ENCODE peak calls at places on chromosomes 7 and 10, in ten cellular contexts. One of them, this sample, is unnamed.

GRCh38 chr10:132403511-132404168 is 6.6 kb downstream of the PWWP2B start:
- DNase-seq in SJSA1: no peak
- DNase-seq in ureter: no peak
- DNase-seq in AG09309: no peak
- DNase-seq in fibroblast of pulmonary artery: no peak
- DNase-seq in Ammon's horn: no peak
- DNase-seq in activated gamma-delta T cell treated with anti-CD3 and anti-CD28 coated beads, Interleukin-2, amount 50 U/mL, for 16 hours: no peak
- DNase-seq in Karpas-422: no peak
- DNase-seq in EL: no peak
- DNase-seq in activated T-helper 1 cell treated with anti-CD3 and anti-CD28 coated beads, Interleukin-12 subunit alpha, Interleukin-12 subunit beta, Interleukin-2, Interleukin-4 antibody, amounts not matched to agents 30 ng/mL and 10 ng/mL and 1 ng/mL, durations not matched to agents 14 hours and 24 hours and 36 hours: no peak
- DNase-seq in this sample: no peak

GRCh38 chr10:103896225-103896624 is 21.8 kb downstream of the STN1 start:
- DNase-seq in SJSA1: peak; percentile 61
- DNase-seq in ureter: no peak
- DNase-seq in AG09309: no peak
- DNase-seq in fibroblast of pulmonary artery: peak; percentile 21
- DNase-seq in Ammon's horn: no peak
- DNase-seq in activated gamma-delta T cell treated with anti-CD3 and anti-CD28 coated beads, Interleukin-2, amount 50 U/mL, for 16 hours: no peak
- DNase-seq in Karpas-422: no peak
- DNase-seq in EL: peak; percentile 23
- DNase-seq in activated T-helper 1 cell treated with anti-CD3 and anti-CD28 coated beads, Interleukin-12 subunit alpha, Interleukin-12 subunit beta, Interleukin-2, Interleukin-4 antibody, amounts not matched to agents 30 ng/mL and 10 ng/mL and 1 ng/mL, durations not matched to agents 14 hours and 24 hours and 36 hours: no peak
- DNase-seq in this sample: no peak

GRCh38 chr10:114684822-114685209 is 26.7 kb upstream of the ABLIM1 start:
- DNase-seq in SJSA1: peak; percentile 69
- DNase-seq in ureter: no peak
- DNase-seq in AG09309: no peak
- DNase-seq in fibroblast of pulmonary artery: peak; percentile 75
- DNase-seq in Ammon's horn: no peak
- DNase-seq in activated gamma-delta T cell treated with anti-CD3 and anti-CD28 coated beads, Interleukin-2, amount 50 U/mL, for 16 hours: no peak
- DNase-seq in Karpas-422: no peak
- DNase-seq in EL: peak; percentile 82
- DNase-seq in activated T-helper 1 cell treated with anti-CD3 and anti-CD28 coated beads, Interleukin-12 subunit alpha, Interleukin-12 subunit beta, Interleukin-2, Interleukin-4 antibody, amounts not matched to agents 30 ng/mL and 10 ng/mL and 1 ng/mL, durations not matched to agents 14 hours and 24 hours and 36 hours: no peak
- DNase-seq in this sample: no peak

GRCh38 chr10:22816298-22816653 is 101.9 kb upstream of the PIP4K2A start:
- DNase-seq in SJSA1: peak; percentile 91
- DNase-seq in ureter: no peak
- DNase-seq in AG09309: peak; percentile 80
- DNase-seq in fibroblast of pulmonary artery: peak; percentile 89
- DNase-seq in Ammon's horn: no peak
- DNase-seq in activated gamma-delta T cell treated with anti-CD3 and anti-CD28 coated beads, Interleukin-2, amount 50 U/mL, for 16 hours: peak; percentile 0
- DNase-seq in Karpas-422: no peak
- DNase-seq in EL: peak; percentile 95
- DNase-seq in activated T-helper 1 cell treated with anti-CD3 and anti-CD28 coated beads, Interleukin-12 subunit alpha, Interleukin-12 subunit beta, Interleukin-2, Interleukin-4 antibody, amounts not matched to agents 30 ng/mL and 10 ng/mL and 1 ng/mL, durations not matched to agents 14 hours and 24 hours and 36 hours: no peak
- DNase-seq in this sample: no peak

GRCh38 chr7:143002106-143002505 is 24.8 kb downstream of the OR9A2 start:
- DNase-seq in SJSA1: no peak
- DNase-seq in ureter: no peak
- DNase-seq in AG09309: no peak
- DNase-seq in fibroblast of pulmonary artery: peak; percentile 48
- DNase-seq in Ammon's horn: no peak
- DNase-seq in activated gamma-delta T cell treated with anti-CD3 and anti-CD28 coated beads, Interleukin-2, amount 50 U/mL, for 16 hours: no peak
- DNase-seq in Karpas-422: peak; percentile 69
- DNase-seq in EL: peak; percentile 15
- DNase-seq in activated T-helper 1 cell treated with anti-CD3 and anti-CD28 coated beads, Interleukin-12 subunit alpha, Interleukin-12 subunit beta, Interleukin-2, Interleukin-4 antibody, amounts not matched to agents 30 ng/mL and 10 ng/mL and 1 ng/mL, durations not matched to agents 14 hours and 24 hours and 36 hours: no peak
- DNase-seq in this sample: peak; percentile 29

GRCh38 chr10:7696545-7696944 is 6.6 kb upstream of the ITIH2 start:
- DNase-seq in SJSA1: no peak
- DNase-seq in ureter: no peak
- DNase-seq in AG09309: no peak
- DNase-seq in fibroblast of pulmonary artery: peak; percentile 18
- DNase-seq in Ammon's horn: peak; percentile 25
- DNase-seq in activated gamma-delta T cell treated with anti-CD3 and anti-CD28 coated beads, Interleukin-2, amount 50 U/mL, for 16 hours: no peak
- DNase-seq in Karpas-422: no peak
- DNase-seq in EL: peak; percentile 6
- DNase-seq in activated T-helper 1 cell treated with anti-CD3 and anti-CD28 coated beads, Interleukin-12 subunit alpha, Interleukin-12 subunit beta, Interleukin-2, Interleukin-4 antibody, amounts not matched to agents 30 ng/mL and 10 ng/mL and 1 ng/mL, durations not matched to agents 14 hours and 24 hours and 36 hours: no peak
- DNase-seq in this sample: no peak

GRCh38 chr10:77877461-77878344 is 48.9 kb downstream of the DLG5 start:
- DNase-seq in SJSA1: no peak
- DNase-seq in ureter: peak; percentile 66
- DNase-seq in AG09309: no peak
- DNase-seq in fibroblast of pulmonary artery: peak; percentile 81
- DNase-seq in Ammon's horn: peak; percentile 13
- DNase-seq in activated gamma-delta T cell treated with anti-CD3 and anti-CD28 coated beads, Interleukin-2, amount 50 U/mL, for 16 hours: peak; percentile 40
- DNase-seq in Karpas-422: peak; percentile 86
- DNase-seq in EL: no peak
- DNase-seq in activated T-helper 1 cell treated with anti-CD3 and anti-CD28 coated beads, Interleukin-12 subunit alpha, Interleukin-12 subunit beta, Interleukin-2, Interleukin-4 antibody, amounts not matched to agents 30 ng/mL and 10 ng/mL and 1 ng/mL, durations not matched to agents 14 hours and 24 hours and 36 hours: no peak
- DNase-seq in this sample: peak; percentile 35

GRCh38 chr7:44750921-44751571 is 2.4 kb downstream of the ZMIZ2 start:
- DNase-seq in SJSA1: no peak
- DNase-seq in ureter: no peak
- DNase-seq in AG09309: no peak
- DNase-seq in fibroblast of pulmonary artery: no peak
- DNase-seq in Ammon's horn: no peak
- DNase-seq in activated gamma-delta T cell treated with anti-CD3 and anti-CD28 coated beads, Interleukin-2, amount 50 U/mL, for 16 hours: peak; percentile 32
- DNase-seq in Karpas-422: no peak
- DNase-seq in EL: peak; percentile 24
- DNase-seq in activated T-helper 1 cell treated with anti-CD3 and anti-CD28 coated beads, Interleukin-12 subunit alpha, Interleukin-12 subunit beta, Interleukin-2, Interleukin-4 antibody, amounts not matched to agents 30 ng/mL and 10 ng/mL and 1 ng/mL, durations not matched to agents 14 hours and 24 hours and 36 hours: peak; percentile 75
- DNase-seq in this sample: peak; percentile 50